ENCODE peak calls at places on chromosomes 7 and 10, in four cellular contexts. B is activated effector memory CD4-positive, alpha-beta T cell treated with anti-CD3 and anti-CD28 coated beads, Interleukin-2, amount 50 U/mL, for 16 hours; Q is stimulated activated CD4-positive, alpha-beta T cell treated with anti-CD3 and anti-CD28 coated beads, Interleukin-1b, Interleukin-23, amount 100 ng/mL, for 24 hours; S is Panc1. O is an unnamed sample.

GRCh38 chr7:155844526-155844925 is 32.3 kb upstream of the SHH start:
- DNase-seq in B (peak), Q (no peak), S (no peak), O (no peak)

GRCh38 chr7:45082031-45082830 is 6.5 kb downstream of the NACAD start:
- DNase-seq in B (peak), Q (no peak), S (no peak), O (peak)

GRCh38 chr7:116708861-116709260 is 36.9 kb downstream of the MET start:
- DNase-seq in B (no peak), Q (no peak), S (no peak), O (no peak)

GRCh38 chr10:114308470-114309110 is 69.5 kb downstream of the VWA2 start:
- DNase-seq in B (peak), Q (no peak), S (no peak), O (no peak)

GRCh38 chr10:47383254-47384147 is 592 bp downstream of the ZNF488 start:
- DNase-seq in B (peak), Q (no peak), S (no peak), O (no peak)

GRCh38 chr10:19921300-19922140 is 105.3 kb downstream of the PLXDC2 start:
- DNase-seq in B (no peak), Q (no peak), S (no peak), O (no peak)

GRCh38 chr7:25795824-25796235 is 356.2 kb upstream of the NFE2L3 start:
- DNase-seq in B (no peak), Q (no peak), S (no peak), O (no peak)

GRCh38 chr10:24889636-24890035 is 62.8 kb downstream of the PRTFDC1 start:
- DNase-seq in B (no peak), Q (no peak), S (no peak), O (no peak)

GRCh38 chr10:5665380-5666323 is 743 bp downstream of the ASB13 start:
- DNase-seq in B (peak), Q (no peak), S (no peak), O (peak)

O was measured in upper lobe of right lung.